ENCODE peak calls at places on chromosomes 5 and 9, in eight cellular contexts. One of them, this sample, is unnamed.
A peak's percentile ranks its signal among the peaks of the same experiment; 100 is the strongest.

GRCh38 chr9:136115641-136116359 is 2.9 kb downstream of the TMEM250 start:
- DNase-seq in Right ventricle myocardium inferior: no peak
- DNase-seq in left lung: no peak
- DNase-seq in GM12891: no peak
- DNase-seq in endothelial cell: no peak
- DNase-seq in amniotic stem cell: no peak
- DNase-seq in naive thymus-derived CD8-positive, alpha-beta T cell: no peak
- DNase-seq in AG04450: no peak
- DNase-seq in this sample: no peak

GRCh38 chr9:126723807-126724172 is 81.0 kb upstream of the ZBTB43 start:
- DNase-seq in naive thymus-derived CD8-positive, alpha-beta T cell: peak; percentile 72
- DNase-seq in Right ventricle myocardium inferior: no peak
- DNase-seq in GM12891: no peak
- DNase-seq in left lung: no peak
- DNase-seq in endothelial cell: no peak
- DNase-seq in amniotic stem cell: no peak
- DNase-seq in AG04450: no peak
- DNase-seq in this sample: no peak

GRCh38 chr5:59786271-59786805 is 107.2 kb downstream of the PDE4D start:
- DNase-seq in naive thymus-derived CD8-positive, alpha-beta T cell: no peak
- DNase-seq in GM12891: no peak
- DNase-seq in left lung: no peak
- DNase-seq in endothelial cell: no peak
- DNase-seq in AG04450: no peak
- DNase-seq in Right ventricle myocardium inferior: no peak
- DNase-seq in amniotic stem cell: peak; percentile 48
- DNase-seq in this sample: no peak

GRCh38 chr9:121261107-121261460 is 6.9 kb upstream of the GSN start:
- DNase-seq in naive thymus-derived CD8-positive, alpha-beta T cell: no peak
- DNase-seq in left lung: no peak
- DNase-seq in amniotic stem cell: no peak
- DNase-seq in Right ventricle myocardium inferior: peak; percentile 50
- DNase-seq in GM12891: no peak
- DNase-seq in endothelial cell: peak; percentile 61
- DNase-seq in AG04450: no peak
- DNase-seq in this sample: peak; percentile 27

GRCh38 chr9:114347675-114348074 is 18.0 kb downstream of the ORM2 start:
- DNase-seq in AG04450: no peak
- DNase-seq in amniotic stem cell: no peak
- DNase-seq in left lung: no peak
- DNase-seq in naive thymus-derived CD8-positive, alpha-beta T cell: no peak
- DNase-seq in Right ventricle myocardium inferior: no peak
- DNase-seq in endothelial cell: no peak
- DNase-seq in GM12891: no peak
- DNase-seq in this sample: no peak

GRCh38 chr5:62326702-62327101 is 20.7 kb downstream of the KIF2A start:
- DNase-seq in amniotic stem cell: no peak
- DNase-seq in left lung: no peak
- DNase-seq in AG04450: no peak
- DNase-seq in naive thymus-derived CD8-positive, alpha-beta T cell: no peak
- DNase-seq in Right ventricle myocardium inferior: no peak
- DNase-seq in endothelial cell: no peak
- DNase-seq in GM12891: no peak
- DNase-seq in this sample: no peak

GRCh38 chr9:79387091-79387490 is 184.7 kb upstream of the TLE4 start:
- DNase-seq in amniotic stem cell: no peak
- DNase-seq in Right ventricle myocardium inferior: no peak
- DNase-seq in AG04450: peak; percentile 30
- DNase-seq in GM12891: no peak
- DNase-seq in left lung: no peak
- DNase-seq in naive thymus-derived CD8-positive, alpha-beta T cell: no peak
- DNase-seq in endothelial cell: no peak
- DNase-seq in this sample: no peak

GRCh38 chr5:10832421-10832820 is 71.4 kb upstream of the DAP start:
- DNase-seq in GM12891: no peak
- DNase-seq in AG04450: no peak
- DNase-seq in Right ventricle myocardium inferior: no peak
- DNase-seq in amniotic stem cell: no peak
- DNase-seq in endothelial cell: no peak
- DNase-seq in naive thymus-derived CD8-positive, alpha-beta T cell: no peak
- DNase-seq in left lung: no peak
- DNase-seq in this sample: no peak

GRCh38 chr5:127320032-127320945 is 29.7 kb downstream of the MEGF10 start:
- DNase-seq in AG04450: no peak
- DNase-seq in amniotic stem cell: no peak
- DNase-seq in Right ventricle myocardium inferior: no peak
- DNase-seq in GM12891: no peak
- DNase-seq in endothelial cell: no peak
- DNase-seq in left lung: no peak
- DNase-seq in naive thymus-derived CD8-positive, alpha-beta T cell: no peak
- DNase-seq in this sample: no peak

GRCh38 chr5:74639538-74640449 is 734 bp downstream of the ENC1 start:
- DNase-seq in endothelial cell: peak; percentile 55
- DNase-seq in naive thymus-derived CD8-positive, alpha-beta T cell: no peak
- DNase-seq in left lung: peak; percentile 87
- DNase-seq in amniotic stem cell: peak; percentile 29
- DNase-seq in AG04450: no peak
- DNase-seq in GM12891: no peak
- DNase-seq in Right ventricle myocardium inferior: peak; percentile 78
- DNase-seq in this sample: no peak

GRCh38 chr5:159469496-159470370 is 139.4 kb upstream of the IL12B start:
- DNase-seq in amniotic stem cell: no peak
- DNase-seq in GM12891: no peak
- DNase-seq in Right ventricle myocardium inferior: no peak
- DNase-seq in naive thymus-derived CD8-positive, alpha-beta T cell: no peak
- DNase-seq in left lung: no peak
- DNase-seq in AG04450: no peak
- DNase-seq in endothelial cell: no peak
- DNase-seq in this sample: no peak

GRCh38 chr9:130112244-130113151 is 58.8 kb downstream of the GPR107 start:
- DNase-seq in naive thymus-derived CD8-positive, alpha-beta T cell: no peak
- DNase-seq in GM12891: no peak
- DNase-seq in amniotic stem cell: no peak
- DNase-seq in endothelial cell: no peak
- DNase-seq in AG04450: no peak
- DNase-seq in Right ventricle myocardium inferior: no peak
- DNase-seq in left lung: no peak
- DNase-seq in this sample: no peak

GRCh38 chr9:130450344-130451003 is 5.7 kb downstream of the ASS1 start:
- DNase-seq in left lung: no peak
- DNase-seq in endothelial cell: no peak
- DNase-seq in naive thymus-derived CD8-positive, alpha-beta T cell: no peak
- DNase-seq in GM12891: no peak
- DNase-seq in Right ventricle myocardium inferior: peak; percentile 44
- DNase-seq in AG04450: no peak
- DNase-seq in amniotic stem cell: no peak
- DNase-seq in this sample: no peak

GRCh38 chr5:130712324-130712723 is 452.7 kb downstream of the HINT1 start:
- DNase-seq in naive thymus-derived CD8-positive, alpha-beta T cell: no peak
- DNase-seq in Right ventricle myocardium inferior: no peak
- DNase-seq in endothelial cell: no peak
- DNase-seq in left lung: no peak
- DNase-seq in AG04450: no peak
- DNase-seq in amniotic stem cell: no peak
- DNase-seq in GM12891: no peak
- DNase-seq in this sample: no peak

GRCh38 chr5:138582959-138583358 is 7.8 kb upstream of the HSPA9 start:
- DNase-seq in naive thymus-derived CD8-positive, alpha-beta T cell: no peak
- DNase-seq in GM12891: no peak
- DNase-seq in left lung: no peak
- DNase-seq in Right ventricle myocardium inferior: no peak
- DNase-seq in amniotic stem cell: no peak
- DNase-seq in endothelial cell: no peak
- DNase-seq in AG04450: no peak
- DNase-seq in this sample: no peak

GRCh38 chr5:177402271-177403043 is 2.0 kb upstream of the PFN3 start:
- DNase-seq in amniotic stem cell: no peak
- DNase-seq in GM12891: peak; percentile 67
- DNase-seq in naive thymus-derived CD8-positive, alpha-beta T cell: peak; percentile 82
- DNase-seq in endothelial cell: peak; percentile 61
- DNase-seq in Right ventricle myocardium inferior: no peak
- DNase-seq in AG04450: no peak
- DNase-seq in left lung: peak; percentile 89
- DNase-seq in this sample: no peak